ENCODE peak calls at places on chromosomes 12 and 14, in seven cellular contexts. One of them, this sample, is unnamed. For H3K27me3, the result is how much of the 10 kb centered on the place peaks cover.

GRCh38 chr12:121005346-121005815 is 10.9 kb downstream of the C12orf43 start:
- DNase-seq in BJ: no peak
- DNase-seq in CD8-positive, alpha-beta T cell: peak
- DNase-seq in fibroblast of lung: peak
- DNase-seq in lower lobe of right lung: no peak
- DNase-seq in heart right ventricle: no peak
- DNase-seq in brain microvascular endothelial cell: peak
- DNase-seq in this sample: peak

GRCh38 chr12:50087995-50088394 is 2.9 kb downstream of the SMARCD1 start:
- DNase-seq in fibroblast of lung: peak
- DNase-seq in CD8-positive, alpha-beta T cell: no peak
- DNase-seq in brain microvascular endothelial cell: peak
- DNase-seq in heart right ventricle: no peak
- DNase-seq in BJ: no peak
- DNase-seq in lower lobe of right lung: no peak
- DNase-seq in this sample: no peak

GRCh38 chr14:26835949-26836570 is 238.2 kb upstream of the NOVA1 start:
- DNase-seq in BJ: no peak
- DNase-seq in fibroblast of lung: no peak
- DNase-seq in heart right ventricle: no peak
- DNase-seq in CD8-positive, alpha-beta T cell: no peak
- DNase-seq in lower lobe of right lung: no peak
- DNase-seq in brain microvascular endothelial cell: no peak
- DNase-seq in this sample: no peak

GRCh38 chr14:60652674-60653387 is 3.6 kb upstream of the SIX1 start:
- DNase-seq in brain microvascular endothelial cell: no peak
- DNase-seq in heart right ventricle: no peak
- DNase-seq in fibroblast of lung: no peak
- DNase-seq in CD8-positive, alpha-beta T cell: no peak
- DNase-seq in lower lobe of right lung: no peak
- DNase-seq in BJ: no peak
- DNase-seq in this sample: no peak

GRCh38 chr12:26723379-26724308 is 109.3 kb downstream of the ITPR2 start:
- DNase-seq in fibroblast of lung: peak
- DNase-seq in brain microvascular endothelial cell: peak
- DNase-seq in BJ: peak
- DNase-seq in CD8-positive, alpha-beta T cell: no peak
- DNase-seq in heart right ventricle: no peak
- DNase-seq in lower lobe of right lung: no peak
- DNase-seq in this sample: no peak

GRCh38 chr14:51396222-51396815 is 156.3 kb downstream of the TMX1 start:
- DNase-seq in lower lobe of right lung: no peak
- DNase-seq in fibroblast of lung: peak
- DNase-seq in CD8-positive, alpha-beta T cell: no peak
- DNase-seq in heart right ventricle: peak
- DNase-seq in brain microvascular endothelial cell: peak
- DNase-seq in BJ: peak
- DNase-seq in this sample: no peak

GRCh38 chr14:96091941-96092411 is 52.8 kb downstream of the C14orf132 start:
- DNase-seq in lower lobe of right lung: no peak
- DNase-seq in BJ: no peak
- DNase-seq in brain microvascular endothelial cell: peak
- DNase-seq in fibroblast of lung: no peak
- DNase-seq in heart right ventricle: peak
- DNase-seq in CD8-positive, alpha-beta T cell: no peak
- DNase-seq in this sample: no peak

GRCh38 chr14:103188691-103189480 is 65.6 kb downstream of the TNFAIP2 start:
- DNase-seq in brain microvascular endothelial cell: no peak
- DNase-seq in CD8-positive, alpha-beta T cell: peak
- DNase-seq in BJ: no peak
- DNase-seq in heart right ventricle: peak
- DNase-seq in lower lobe of right lung: peak
- DNase-seq in fibroblast of lung: no peak
- DNase-seq in this sample: peak

GRCh38 chr12:125683748-125684381 is 618.6 kb downstream of the AACS start:
- DNase-seq in heart right ventricle: no peak
- DNase-seq in lower lobe of right lung: peak
- DNase-seq in fibroblast of lung: no peak
- DNase-seq in brain microvascular endothelial cell: no peak
- DNase-seq in CD8-positive, alpha-beta T cell: no peak
- DNase-seq in BJ: no peak
- DNase-seq in this sample: peak

GRCh38 chr14:102319351-102320032 is at the start of gene ZNF839:
- DNase-seq in fibroblast of lung: peak
- DNase-seq in BJ: peak
- DNase-seq in brain microvascular endothelial cell: peak
- DNase-seq in CD8-positive, alpha-beta T cell: peak
- DNase-seq in lower lobe of right lung: peak
- DNase-seq in heart right ventricle: peak
- DNase-seq in this sample: peak

GRCh38 chr14:61150851-61151250 is 130.3 kb downstream of the TMEM30B start:
- DNase-seq in BJ: no peak
- DNase-seq in CD8-positive, alpha-beta T cell: no peak
- DNase-seq in heart right ventricle: no peak
- DNase-seq in brain microvascular endothelial cell: no peak
- DNase-seq in fibroblast of lung: peak
- DNase-seq in lower lobe of right lung: no peak
- DNase-seq in this sample: no peak

GRCh38 chr14:95522556-95522955 is 6.1 kb upstream of the SYNE3 start:
- DNase-seq in heart right ventricle: no peak
- DNase-seq in brain microvascular endothelial cell: no peak
- DNase-seq in lower lobe of right lung: no peak
- DNase-seq in CD8-positive, alpha-beta T cell: no peak
- DNase-seq in BJ: no peak
- DNase-seq in fibroblast of lung: no peak
- DNase-seq in this sample: no peak

GRCh38 chr14:58738189-58738836 is 100.6 kb downstream of the DACT1 start:
- DNase-seq in brain microvascular endothelial cell: peak
- DNase-seq in BJ: peak
- DNase-seq in heart right ventricle: no peak
- DNase-seq in lower lobe of right lung: no peak
- DNase-seq in CD8-positive, alpha-beta T cell: no peak
- DNase-seq in fibroblast of lung: peak
- DNase-seq in this sample: no peak

GRCh38 chr14:71403673-71404072 is 496.4 kb downstream of the PCNX1 start:
- DNase-seq in brain microvascular endothelial cell: peak
- DNase-seq in BJ: no peak
- DNase-seq in lower lobe of right lung: no peak
- DNase-seq in fibroblast of lung: peak
- DNase-seq in heart right ventricle: no peak
- DNase-seq in CD8-positive, alpha-beta T cell: peak
- DNase-seq in this sample: no peak

GRCh38 chr12:72074956-72075355 is 136.3 kb downstream of the TPH2 start:
- DNase-seq in fibroblast of lung: no peak
- DNase-seq in heart right ventricle: no peak
- DNase-seq in BJ: no peak
- DNase-seq in lower lobe of right lung: no peak
- DNase-seq in brain microvascular endothelial cell: no peak
- DNase-seq in CD8-positive, alpha-beta T cell: no peak
- DNase-seq in this sample: no peak

GRCh38 chr12:46354111-46354798 is 18.3 kb downstream of the SLC38A2 start:
- DNase-seq in heart right ventricle: no peak
- DNase-seq in brain microvascular endothelial cell: no peak
- DNase-seq in lower lobe of right lung: no peak
- DNase-seq in BJ: no peak
- DNase-seq in CD8-positive, alpha-beta T cell: no peak
- DNase-seq in fibroblast of lung: no peak
- DNase-seq in this sample: peak
- TF ChIP-seq CTCF in heart right ventricle: no peak
- TF ChIP-seq CTCF in brain microvascular endothelial cell: peak
- TF ChIP-seq CTCF in lower lobe of right lung: peak
- TF ChIP-seq CTCF in BJ: no peak
- TF ChIP-seq CTCF in CD8-positive, alpha-beta T cell: no peak
- TF ChIP-seq CTCF in fibroblast of lung: no peak
- TF ChIP-seq CTCF in this sample: peak

DNA sequence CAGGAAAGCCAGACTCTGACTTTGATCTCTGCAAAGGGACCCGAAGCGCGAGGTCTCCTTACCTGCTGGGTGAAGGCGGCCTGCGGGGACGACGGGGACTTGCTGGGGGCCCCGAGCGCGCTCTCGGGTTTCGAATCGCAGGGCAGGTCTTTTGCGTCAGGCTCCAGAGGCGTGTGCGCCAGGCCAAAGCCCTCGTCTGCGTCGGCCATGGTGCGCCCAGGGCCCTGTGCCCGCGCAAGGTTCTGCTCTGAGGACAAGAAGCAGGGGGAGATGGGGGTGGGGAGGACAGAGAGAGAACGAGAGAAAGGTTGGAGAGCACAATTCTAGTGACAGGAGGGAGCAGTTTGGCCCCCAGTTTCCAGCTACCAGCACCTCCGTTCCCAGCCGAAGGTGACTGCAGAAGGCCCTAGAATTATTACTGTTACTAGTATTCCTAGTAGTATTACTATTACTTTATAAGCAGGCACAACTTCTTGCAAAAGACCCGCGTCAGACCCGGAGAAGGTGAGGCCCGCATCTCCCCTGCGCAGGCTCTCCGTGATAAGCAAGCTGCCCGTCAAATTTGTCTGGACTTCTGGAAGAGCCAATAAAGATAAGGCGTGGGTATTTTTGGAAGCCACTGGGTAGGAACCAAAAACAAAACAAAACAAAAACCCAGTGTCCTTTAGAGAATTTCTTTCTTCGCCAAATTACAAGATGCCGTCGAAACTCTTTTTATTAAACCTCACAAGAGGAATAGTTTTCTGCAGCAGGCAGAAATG is 2.1 kb downstream of the TBX5 start:
- DNase-seq in heart right ventricle: peak
- DNase-seq in BJ: no peak
- DNase-seq in lower lobe of right lung: no peak
- DNase-seq in CD8-positive, alpha-beta T cell: no peak
- DNase-seq in fibroblast of lung: peak
- DNase-seq in brain microvascular endothelial cell: no peak
- DNase-seq in this sample: peak
- H3K27me3 ChIP-seq in heart right ventricle: under half
- H3K27me3 ChIP-seq in BJ: under half
- H3K27me3 ChIP-seq in lower lobe of right lung: half or more
- H3K27me3 ChIP-seq in CD8-positive, alpha-beta T cell: under half
- H3K27me3 ChIP-seq in fibroblast of lung: under half
- H3K27me3 ChIP-seq in brain microvascular endothelial cell: half or more
- H3K27me3 ChIP-seq in this sample: half or more

DNA sequence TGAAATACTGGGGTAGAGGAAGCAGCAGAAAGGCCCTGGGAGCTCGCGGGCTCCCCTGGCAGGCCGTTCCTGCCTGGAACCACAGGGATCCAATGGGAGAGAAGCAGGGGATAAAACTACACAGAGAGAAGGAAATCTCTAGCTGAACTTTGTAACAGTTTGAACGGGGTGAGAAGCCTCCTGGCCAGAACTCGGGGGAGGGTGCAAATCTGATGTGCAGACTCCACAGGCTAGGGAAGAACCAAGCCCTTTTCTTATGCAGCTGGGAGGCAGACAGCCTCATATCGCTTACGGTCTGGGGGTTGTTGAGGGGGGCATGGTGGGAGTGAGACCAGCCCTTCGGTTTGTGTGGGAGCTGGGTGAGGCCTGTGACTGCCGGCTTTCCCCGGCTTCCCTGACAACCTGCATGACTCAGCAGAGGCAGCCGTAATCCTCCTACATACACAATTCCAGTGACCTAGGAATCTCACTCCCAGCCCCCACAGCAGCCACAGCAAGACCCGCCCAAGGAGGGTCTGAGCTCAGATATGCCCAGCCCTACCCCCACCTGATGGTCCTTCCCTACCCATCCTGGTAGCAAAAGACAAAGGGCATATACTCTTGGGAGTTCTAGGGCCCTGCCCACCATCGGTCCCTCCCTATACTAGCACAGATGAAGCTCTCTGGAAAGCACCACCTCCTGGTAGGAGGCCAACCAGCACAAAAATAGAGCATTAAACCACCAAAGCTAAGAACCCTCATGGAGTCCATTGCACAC is 143.0 kb downstream of the TMTC1 start:
- DNase-seq in heart right ventricle: peak
- DNase-seq in CD8-positive, alpha-beta T cell: no peak
- DNase-seq in fibroblast of lung: peak
- DNase-seq in lower lobe of right lung: no peak
- DNase-seq in BJ: no peak
- DNase-seq in brain microvascular endothelial cell: peak
- DNase-seq in this sample: peak
- H3K4me3 ChIP-seq in heart right ventricle: no peak
- H3K4me3 ChIP-seq in CD8-positive, alpha-beta T cell: no peak
- H3K4me3 ChIP-seq in fibroblast of lung: no peak
- H3K4me3 ChIP-seq in lower lobe of right lung: no peak
- H3K4me3 ChIP-seq in BJ: no peak
- H3K4me3 ChIP-seq in brain microvascular endothelial cell: no peak
- H3K4me3 ChIP-seq in this sample: peak

DNA sequence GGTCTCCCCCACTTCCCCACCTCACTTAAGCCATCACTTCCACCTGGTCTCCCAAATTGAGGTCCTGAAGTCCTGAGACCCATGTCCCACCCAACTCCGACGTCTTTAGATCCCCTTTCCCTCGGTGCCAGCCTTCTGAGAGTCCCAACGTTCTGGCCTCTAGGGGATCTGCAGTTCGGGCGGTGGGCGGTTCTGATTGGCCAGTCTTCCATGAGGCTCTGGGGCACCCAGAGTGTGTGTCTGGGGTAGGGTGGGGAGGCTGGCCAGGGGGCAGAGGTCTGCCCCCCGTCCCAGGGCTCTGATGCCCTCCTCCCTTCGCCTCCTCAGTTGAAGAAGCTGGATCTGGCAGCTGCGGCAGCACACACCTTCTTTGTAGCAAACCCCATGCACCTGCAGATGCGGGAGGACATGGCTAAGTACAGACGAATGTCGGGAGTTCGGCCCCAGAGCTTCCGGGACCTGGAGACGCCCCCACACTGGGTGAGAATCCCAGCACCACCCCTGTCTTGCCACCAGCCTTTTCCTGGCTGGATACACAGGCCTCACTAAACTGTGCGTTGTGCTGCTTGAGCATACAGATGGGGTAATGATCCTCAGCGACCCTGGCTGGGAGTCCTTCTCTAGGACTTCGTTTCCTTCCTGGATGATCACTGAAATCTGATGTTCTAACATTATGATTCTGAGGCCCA is 1.5 kb downstream of the P3H3 start:
- DNase-seq in brain microvascular endothelial cell: peak
- DNase-seq in BJ: no peak
- DNase-seq in fibroblast of lung: no peak
- DNase-seq in CD8-positive, alpha-beta T cell: no peak
- DNase-seq in heart right ventricle: no peak
- DNase-seq in lower lobe of right lung: no peak
- DNase-seq in this sample: no peak
- TF ChIP-seq CTCF in brain microvascular endothelial cell: peak
- TF ChIP-seq CTCF in BJ: peak
- TF ChIP-seq CTCF in fibroblast of lung: peak
- TF ChIP-seq CTCF in CD8-positive, alpha-beta T cell: no peak
- TF ChIP-seq CTCF in heart right ventricle: no peak
- TF ChIP-seq CTCF in lower lobe of right lung: no peak
- TF ChIP-seq CTCF in this sample: peak

DNA sequence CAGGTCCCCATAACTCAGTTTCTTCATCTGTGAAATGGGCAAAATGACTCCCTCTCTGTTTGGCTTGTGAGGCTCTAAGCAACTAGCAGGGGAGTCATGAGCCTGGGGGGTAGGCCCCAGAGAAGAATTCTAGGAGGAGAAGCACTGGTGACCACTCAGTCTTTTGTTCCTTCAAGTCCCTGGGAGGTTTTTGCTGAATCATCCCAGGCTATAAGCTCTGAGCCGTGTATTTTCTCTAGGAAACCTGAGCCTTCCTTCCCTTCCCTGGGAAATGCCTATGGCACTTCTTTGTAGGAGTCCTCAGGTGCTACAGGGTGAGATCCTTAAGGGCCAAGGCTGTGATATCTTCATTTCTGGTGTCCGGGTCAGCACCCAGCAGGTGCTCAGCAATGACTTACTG is 4.5 kb downstream of the RPH3A start:
- DNase-seq in fibroblast of lung: no peak
- DNase-seq in CD8-positive, alpha-beta T cell: no peak
- DNase-seq in heart right ventricle: no peak
- DNase-seq in brain microvascular endothelial cell: no peak
- DNase-seq in BJ: no peak
- DNase-seq in lower lobe of right lung: no peak
- DNase-seq in this sample: no peak
- H3K27me3 ChIP-seq in fibroblast of lung: under half
- H3K27me3 ChIP-seq in CD8-positive, alpha-beta T cell: under half
- H3K27me3 ChIP-seq in heart right ventricle: half or more
- H3K27me3 ChIP-seq in brain microvascular endothelial cell: under half
- H3K27me3 ChIP-seq in BJ: under half
- H3K27me3 ChIP-seq in lower lobe of right lung: under half
- H3K27me3 ChIP-seq in this sample: half or more